ENCODE peak calls at places on chromosomes 1 and 21, in four cellular contexts. U is heart left ventricle, D is tibial nerve, T is astrocyte of the spinal cord. M is an unnamed sample.

GRCh38 chr1:42777860-42778259 is 6.9 kb upstream of the TMEM269 start:
- DNase-seq in U (no peak), D (no peak), T (peak), M (peak)

GRCh38 chr1:234604726-234605492 is 5.1 kb downstream of the IRF2BP2 start:
- DNase-seq in U (no peak), D (no peak), T (peak), M (peak)

GRCh38 chr1:68361511-68361910 is 88.2 kb downstream of the RPE65 start:
- DNase-seq in U (no peak), D (no peak), T (peak), M (no peak)

GRCh38 chr1:216216304-216216703 is 206.9 kb downstream of the USH2A start:
- DNase-seq in U (no peak), D (no peak), T (no peak), M (no peak)

GRCh38 chr1:166040223-166040622 is 126.6 kb downstream of the FAM78B start:
- DNase-seq in U (no peak), D (no peak), T (no peak), M (no peak)

GRCh38 chr1:40646385-40646784 is 19.1 kb downstream of the RIMS3 start:
- DNase-seq in U (no peak), D (no peak), T (peak), M (no peak)

GRCh38 chr1:183330335-183330734 is 87.8 kb downstream of the NMNAT2 start:
- DNase-seq in U (no peak), D (no peak), T (no peak), M (no peak)

GRCh38 chr1:29326123-29326522 is 89.8 kb downstream of the PTPRU start:
- DNase-seq in U (no peak), D (no peak), T (no peak), M (no peak)

GRCh38 chr1:68051475-68051874 is 1.0 kb upstream of the DIRAS3 start:
- DNase-seq in U (peak), D (no peak), T (peak), M (peak)

GRCh38 chr1:203306970-203307541 is 1.7 kb downstream of the BTG2 start:
- DNase-seq in U (peak), D (no peak), T (peak), M (no peak)

GRCh38 chr1:40855513-40855912 is 6.7 kb downstream of the CITED4 start:
- DNase-seq in U (no peak), D (no peak), T (no peak), M (no peak)

GRCh38 chr1:246139745-246140182 is 367.3 kb downstream of the SMYD3 start:
- DNase-seq in U (no peak), D (no peak), T (peak), M (peak)

GRCh38 chr1:204530932-204531331 is 14.7 kb downstream of the MDM4 start:
- DNase-seq in U (no peak), D (no peak), T (no peak), M (no peak)

GRCh38 chr1:161172776-161173376 is 4.4 kb downstream of the B4GALT3 start:
- DNase-seq in U (peak), D (no peak), T (peak), M (peak)

GRCh38 chr1:63898428-63899220 is 124.8 kb downstream of the ROR1 start:
- DNase-seq in U (no peak), D (no peak), T (no peak), M (no peak)

GRCh38 chr1:153545067-153546055 is at the start of gene S100A4:
- DNase-seq in U (peak), D (peak), T (peak), M (peak)

GRCh38 chr1:205596876-205597275 is 34.9 kb downstream of the ELK4 start:
- DNase-seq in U (no peak), D (no peak), T (no peak), M (no peak)

GRCh38 chr1:167431261-167431908 is 86.9 kb downstream of the CD247 start:
- DNase-seq in U (no peak), D (no peak), T (no peak), M (no peak)

GRCh38 chr1:180916012-180916770 is 3.5 kb downstream of the KIAA1614 start:
- DNase-seq in U (no peak), D (no peak), T (no peak), M (no peak)

GRCh38 chr1:7207875-7208646 is 422.8 kb downstream of the CAMTA1 start:
- DNase-seq in U (peak), D (no peak), T (peak), M (peak)

GRCh38 chr21:8990326-8991087 is 1530.9 kb upstream of the TPTE start:
- DNase-seq in U (no peak), D (no peak), T (no peak), M (no peak)

GRCh38 chr1:81304187-81304586 is 496.5 kb upstream of the ADGRL2 start:
- DNase-seq in U (no peak), D (no peak), T (peak), M (peak)

GRCh38 chr21:38404134-38404533 is 94.1 kb downstream of the ERG start:
- DNase-seq in U (no peak), D (no peak), T (no peak), M (no peak)

GRCh38 chr1:162548170-162548569 is 13.4 kb upstream of the UAP1 start:
- DNase-seq in U (no peak), D (peak), T (peak), M (peak)

GRCh38 chr1:93005252-93005598 is 44.0 kb upstream of the DIPK1A start:
- DNase-seq in U (no peak), D (no peak), T (no peak), M (no peak)

GRCh38 chr21:9837946-9838801 is 683.2 kb upstream of the TPTE start:
- DNase-seq in U (no peak), D (no peak), T (no peak), M (no peak)

GRCh38 chr21:34889537-34890257 is 159.4 kb downstream of the RUNX1 start:
- DNase-seq in U (peak), D (peak), T (peak), M (peak)

GRCh38 chr1:19496529-19496877 is 11.2 kb upstream of the CAPZB start:
- DNase-seq in U (no peak), D (no peak), T (no peak), M (no peak)

GRCh38 chr1:226903819-226904710 is 33.6 kb downstream of the PSEN2 start:
- DNase-seq in U (peak), D (no peak), T (peak), M (peak)

GRCh38 chr1:15616704-15617172 is 520 bp upstream of the DDI2 start:
- DNase-seq in U (peak), D (no peak), T (no peak), M (no peak)

GRCh38 chr1:91575909-91576519 is 75.4 kb downstream of the CDC7 start:
- DNase-seq in U (no peak), D (no peak), T (no peak), M (no peak)

GRCh38 chr1:105100102-105100501 is 1350.4 kb downstream of the AMY1C start:
- DNase-seq in U (no peak), D (no peak), T (no peak), M (no peak)

GRCh38 chr1:2102753-2103152 is 52.5 kb downstream of the PRKCZ start:
- DNase-seq in U (no peak), D (no peak), T (no peak), M (no peak)

GRCh38 chr21:26544208-26544607 is 28.9 kb downstream of the CYYR1 start:
- DNase-seq in U (no peak), D (no peak), T (no peak), M (no peak)

GRCh38 chr1:180981596-180982387 is 40.9 kb downstream of the STX6 start:
- DNase-seq in U (no peak), D (no peak), T (peak), M (no peak)

GRCh38 chr1:45518910-45519309 is 2.8 kb downstream of the PRDX1 start:
- DNase-seq in U (no peak), D (no peak), T (no peak), M (no peak)
- TF ChIP-seq CTCF in U (no peak), D (no peak), T (no peak), M (no peak)

GRCh38 chr1:52913537-52913936 is 8.0 kb downstream of the ECHDC2 start:
- DNase-seq in U (no peak), D (no peak), T (no peak), M (no peak)
- TF ChIP-seq CTCF in U (no peak), D (no peak), T (peak), M (peak)

GRCh38 chr1:22751124-22751531 is 40.5 kb downstream of the EPHB2 start:
- DNase-seq in U (no peak), D (no peak), T (no peak), M (no peak)
- TF ChIP-seq CTCF in U (no peak), D (no peak), T (no peak), M (no peak)

GRCh38 chr1:31019401-31019800 is 46.1 kb downstream of the PUM1 start:
- DNase-seq in U (no peak), D (no peak), T (no peak), M (no peak)
- TF ChIP-seq CTCF in U (no peak), D (no peak), T (no peak), M (no peak)

DNA sequence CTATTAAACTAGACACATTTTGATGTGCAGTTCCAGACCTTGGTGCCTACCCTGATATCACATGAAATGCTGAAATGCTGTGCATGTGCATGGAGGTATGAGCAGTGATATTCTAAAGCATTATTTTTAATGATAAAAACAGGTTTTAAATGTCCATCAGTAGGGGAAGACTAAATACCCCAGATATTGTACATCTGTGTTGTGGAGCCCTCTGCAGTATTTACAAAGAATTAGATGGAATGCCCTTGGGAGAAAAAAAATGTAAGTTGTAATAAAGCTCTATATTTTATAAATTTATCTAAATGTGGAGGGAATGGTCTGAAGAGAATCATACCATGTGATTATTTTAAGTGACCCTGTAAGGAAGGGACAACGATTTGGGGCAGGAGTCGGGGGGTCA is 39.1 kb upstream of the IGSF5 start:
- DNase-seq in U (no peak), D (no peak), T (peak), M (peak)
- TF ChIP-seq CTCF in U (no peak), D (no peak), T (peak), M (peak)

GRCh38 chr1:231738554-231738953 is 112.0 kb downstream of the DISC1 start:
- DNase-seq in U (no peak), D (no peak), T (no peak), M (no peak)
- TF ChIP-seq CTCF in U (no peak), D (no peak), T (no peak), M (no peak)

DNA sequence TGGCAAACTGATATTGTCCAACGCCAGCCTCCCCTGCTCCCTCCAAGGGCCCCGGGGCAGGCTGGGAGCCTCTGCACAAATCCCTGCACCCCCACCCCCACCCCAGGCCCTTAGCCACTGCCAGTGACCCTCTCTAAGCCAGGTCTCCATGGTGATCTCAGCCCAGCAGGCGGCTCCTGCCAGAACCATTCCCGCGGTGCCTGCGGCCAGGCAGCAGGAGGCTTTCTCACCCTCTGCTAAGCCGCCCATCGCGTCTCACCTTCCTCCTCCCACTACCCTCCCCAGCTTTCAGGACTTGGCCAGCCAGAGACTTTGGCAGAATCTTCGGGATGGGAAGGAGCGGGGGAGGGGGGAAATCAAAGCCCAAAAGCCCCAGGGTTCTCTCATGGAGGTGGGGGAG is 46.8 kb upstream of the WASF2 start:
- DNase-seq in U (peak), D (no peak), T (peak), M (peak)
- TF ChIP-seq CTCF in U (no peak), D (no peak), T (no peak), M (peak)

DNA sequence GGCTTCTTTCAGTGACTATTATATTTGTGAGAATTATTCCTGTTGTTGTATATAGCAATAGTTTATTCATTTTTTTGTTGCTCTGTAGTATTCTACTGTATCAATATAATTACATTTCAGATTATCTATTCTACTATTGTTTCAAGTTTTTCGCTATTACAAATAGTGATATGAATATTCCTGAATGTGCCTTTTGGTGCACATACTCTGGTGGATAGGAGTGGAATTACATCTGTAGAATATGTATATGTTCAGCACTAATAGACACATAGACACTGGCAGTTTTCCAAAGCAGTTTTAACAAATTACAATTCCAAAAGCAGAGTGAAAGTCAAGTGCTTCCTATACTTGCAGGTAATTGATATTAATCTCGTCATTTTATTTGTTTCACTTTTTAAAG is 696.2 kb upstream of the PRMT6 start:
- DNase-seq in U (no peak), D (no peak), T (no peak), M (no peak)
- TF ChIP-seq CTCF in U (no peak), D (no peak), T (peak), M (peak)

GRCh38 chr1:152003846-152004442 is 10.3 kb upstream of the S100A10 start:
- DNase-seq in U (no peak), D (no peak), T (no peak), M (peak)
- TF ChIP-seq CTCF in U (peak), D (no peak), T (peak), M (peak)

GRCh38 chr1:109254621-109255096 is 5.3 kb downstream of the CELSR2 start:
- DNase-seq in U (no peak), D (no peak), T (no peak), M (no peak)
- TF ChIP-seq CTCF in U (no peak), D (no peak), T (peak), M (no peak)